ENCODE peak calls at places on chromosomes 7 and 10, in four cellular contexts. G, P, U and L are unnamed samples.

GRCh38 chr7:112995091-112995824 is 91.4 kb downstream of the GPR85 start:
- DNase-seq in G (no peak), P (no peak), U (no peak), L (no peak)

GRCh38 chr10:129883637-129884389 is 80.3 kb downstream of the EBF3 start:
- DNase-seq in G (no peak), P (no peak), U (no peak), L (no peak)

GRCh38 chr7:46848944-46849343 is 733.0 kb downstream of the TNS3 start:
- DNase-seq in G (no peak), P (no peak), U (no peak), L (no peak)

GRCh38 chr7:100626055-100626454 is 13.7 kb downstream of the MOSPD3 start:
- DNase-seq in G (no peak), P (no peak), U (no peak), L (no peak)

GRCh38 chr10:26386800-26387199 is 51.3 kb upstream of the APBB1IP start:
- DNase-seq in G (no peak), P (no peak), U (no peak), L (no peak)

GRCh38 chr7:32161708-32162107 is 91.5 kb upstream of the PDE1C start:
- DNase-seq in G (no peak), P (no peak), U (no peak), L (no peak)

GRCh38 chr7:139635521-139636240 is 112.2 kb downstream of the CLEC2L start:
- DNase-seq in G (peak; percentile 90), P (no peak), U (no peak), L (no peak)

GRCh38 chr10:103476046-103476768 is 2.8 kb downstream of the CALHM3 start:
- DNase-seq in G (peak; percentile 58), P (no peak), U (no peak), L (no peak)

GRCh38 chr10:29811751-29812427 is 177.1 kb upstream of the SVIL start:
- DNase-seq in G (peak; percentile 59), P (no peak), U (no peak), L (no peak)

GRCh38 chr7:143171697-143172096 is 11.5 kb upstream of the TAS2R39 start:
- DNase-seq in G (no peak), P (no peak), U (no peak), L (no peak)

GRCh38 chr7:123343611-123344010 is 143.8 kb upstream of the SLC13A1 start:
- DNase-seq in G (no peak), P (no peak), U (no peak), L (no peak)

GRCh38 chr7:113246698-113247097 is 128.3 kb upstream of the SMIM30 start:
- DNase-seq in G (no peak), P (no peak), U (no peak), L (no peak)

GRCh38 chr10:75663947-75664664 is 232.7 kb downstream of the LRMDA start:
- DNase-seq in G (no peak), P (no peak), U (no peak), L (no peak)

GRCh38 chr10:62887642-62888041 is 71.5 kb upstream of the EGR2 start:
- DNase-seq in G (no peak), P (no peak), U (no peak), L (no peak)

GRCh38 chr7:130756316-130756715 is 22.3 kb upstream of the KLF14 start:
- DNase-seq in G (no peak), P (no peak), U (no peak), L (no peak)

GRCh38 chr10:31148955-31149354 is 117.3 kb upstream of the ZNF438 start:
- DNase-seq in G (no peak), P (no peak), U (no peak), L (no peak)